ENCODE peak calls at places on chromosomes 2 and 18, in eight cellular contexts. T is kidney; B is fibroblast of lung; W is A549; P is heart left ventricle; H is CD4-positive, alpha-beta T cell; C is PC-3; K is GM23338. I is an unnamed sample.

GRCh38 chr2:71700880-71701397 is 247.6 kb downstream of the DYSF start:
- DNase-seq in P (peak), C (no peak), B (peak), K (no peak), H (no peak), T (peak), W (no peak), I (no peak)

GRCh38 chr18:9751371-9752031 is 43.4 kb downstream of the RAB31 start:
- DNase-seq in B (peak), C (no peak), W (no peak), P (no peak), T (no peak), H (no peak), K (no peak), I (no peak)

GRCh38 chr2:215950009-215950408 is 63.3 kb downstream of the MREG start:
- DNase-seq in C (peak), K (peak), H (no peak), T (no peak), W (peak), B (peak), P (no peak), I (peak)

GRCh38 chr18:37492952-37493351 is 72.6 kb downstream of the CELF4 start:
- DNase-seq in B (no peak), K (no peak), P (no peak), H (no peak), C (no peak), T (no peak), W (no peak), I (no peak)

GRCh38 chr2:40197121-40197520 is 254.8 kb downstream of the SLC8A1 start:
- DNase-seq in W (no peak), K (no peak), B (no peak), H (no peak), P (no peak), C (no peak), T (no peak), I (no peak)

GRCh38 chr2:101509498-101510274 is 34.8 kb upstream of the RFX8 start:
- DNase-seq in H (no peak), W (no peak), C (no peak), P (no peak), K (no peak), T (no peak), B (peak), I (no peak)

GRCh38 chr2:20471902-20472559 is 25.2 kb downstream of the RHOB start:
- DNase-seq in C (no peak), P (no peak), K (no peak), B (no peak), H (no peak), W (no peak), T (no peak), I (no peak)

GRCh38 chr18:54223568-54224241 is 764 bp downstream of the MBD2 start:
- DNase-seq in W (peak), T (peak), H (peak), K (peak), C (peak), P (peak), B (peak), I (peak)

GRCh38 chr18:27226556-27227075 is 41.5 kb upstream of the CHST9 start:
- DNase-seq in K (no peak), H (no peak), W (no peak), B (no peak), P (no peak), T (no peak), C (peak), I (no peak)

GRCh38 chr2:85935746-85936208 is 47.0 kb upstream of the ST3GAL5 start:
- DNase-seq in W (peak), T (no peak), H (no peak), P (no peak), C (peak), K (peak), B (peak), I (no peak)

GRCh38 chr18:48326901-48327675 is 82.1 kb downstream of the ZBTB7C start:
- DNase-seq in C (peak), W (no peak), T (no peak), B (peak), K (no peak), P (no peak), H (no peak), I (no peak)

GRCh38 chr2:143475131-143475784 is 346.0 kb downstream of the ARHGAP15 start:
- DNase-seq in K (no peak), H (no peak), B (no peak), W (no peak), P (no peak), T (peak), C (no peak), I (no peak)

GRCh38 chr2:104845552-104845931 is 8.4 kb upstream of the POU3F3 start:
- DNase-seq in B (peak), C (no peak), K (peak), W (no peak), P (no peak), H (no peak), T (no peak), I (no peak)

GRCh38 chr18:62399781-62400308 is 74.7 kb downstream of the TNFRSF11A start:
- DNase-seq in T (no peak), C (peak), B (no peak), P (no peak), H (no peak), K (peak), W (peak), I (no peak)

GRCh38 chr18:74128114-74128513 is 19.5 kb downstream of the FBXO15 start:
- DNase-seq in P (no peak), W (no peak), B (no peak), C (no peak), T (no peak), K (no peak), H (no peak), I (no peak)

GRCh38 chr2:146927080-146927714 is 917.6 kb upstream of the ACVR2A start:
- DNase-seq in T (peak), K (peak), W (peak), H (no peak), B (peak), P (no peak), C (peak), I (no peak)

GRCh38 chr2:211930331-211930730 is 608.3 kb downstream of the ERBB4 start:
- DNase-seq in H (no peak), W (no peak), P (no peak), B (peak), T (no peak), K (peak), C (no peak), I (no peak)

GRCh38 chr2:176445831-176446433 is 176.7 kb downstream of the MTX2 start:
- DNase-seq in K (no peak), P (no peak), H (no peak), C (peak), T (no peak), B (peak), W (peak), I (no peak)

GRCh38 chr2:215396595-215397313 is 39.1 kb downstream of the FN1 start:
- DNase-seq in P (no peak), H (no peak), T (no peak), C (peak), B (peak), K (no peak), W (no peak), I (no peak)

GRCh38 chr2:241443486-241444223 is 64.7 kb downstream of the STK25 start:
- DNase-seq in C (peak), W (no peak), T (no peak), H (peak), K (no peak), P (no peak), B (peak), I (peak)

GRCh38 chr2:75587954-75588587 is 27.3 kb upstream of the EVA1A start:
- DNase-seq in P (no peak), K (no peak), T (no peak), B (peak), H (no peak), C (peak), W (no peak), I (no peak)

GRCh38 chr2:127423880-127424279 is 5.7 kb downstream of the PROC start:
- DNase-seq in W (no peak), K (no peak), H (no peak), T (no peak), C (peak), P (no peak), B (no peak), I (no peak)

GRCh38 chr2:109174214-109174613 is 45.2 kb downstream of the SH3RF3 start:
- DNase-seq in K (no peak), W (no peak), T (peak), C (no peak), B (no peak), H (no peak), P (no peak), I (no peak)

GRCh38 chr2:83531211-83531610 is 927.9 kb downstream of the SUCLG1 start:
- DNase-seq in P (no peak), T (no peak), C (no peak), H (no peak), B (peak), K (no peak), W (no peak), I (no peak)

GRCh38 chr2:111667001-111667400 is 217.0 kb downstream of the ANAPC1 start:
- DNase-seq in C (no peak), W (no peak), T (no peak), B (no peak), H (no peak), K (no peak), P (no peak), I (no peak)

GRCh38 chr2:204913312-204913711 is 368.0 kb downstream of the PARD3B start:
- DNase-seq in H (no peak), K (no peak), W (no peak), T (no peak), C (no peak), P (no peak), B (no peak), I (peak)

GRCh38 chr2:95382128-95382645 is 20.3 kb upstream of the FAHD2A start:
- DNase-seq in B (no peak), W (no peak), K (no peak), C (no peak), T (no peak), H (no peak), P (no peak), I (no peak)

GRCh38 chr2:23619941-23620340 is 235.0 kb downstream of the KLHL29 start:
- DNase-seq in H (no peak), W (no peak), P (no peak), C (no peak), T (peak), B (no peak), K (no peak), I (no peak)

GRCh38 chr2:8552264-8552913 is 129.5 kb upstream of the ID2 start:
- DNase-seq in P (no peak), K (no peak), B (no peak), T (no peak), H (no peak), W (no peak), C (no peak), I (no peak)

GRCh38 chr18:30999186-30999585 is 43.4 kb downstream of the DSC3 start:
- DNase-seq in K (no peak), W (no peak), T (no peak), H (no peak), B (no peak), C (peak), P (no peak), I (no peak)

GRCh38 chr18:46415532-46415931 is 241.5 kb downstream of the LOXHD1 start:
- DNase-seq in K (no peak), H (no peak), T (no peak), W (no peak), C (no peak), B (no peak), P (no peak), I (no peak)

GRCh38 chr2:226984461-226985226 is 148.8 kb downstream of the RHBDD1 start:
- DNase-seq in K (no peak), C (no peak), H (no peak), W (no peak), P (no peak), T (no peak), B (no peak), I (no peak)

GRCh38 chr2:232073699-232074098 is 112.2 kb downstream of the DIS3L2 start:
- DNase-seq in C (no peak), T (no peak), W (no peak), P (no peak), H (no peak), B (no peak), K (no peak), I (no peak)

GRCh38 chr2:178891265-178891958 is 84.2 kb upstream of the TTN start:
- DNase-seq in B (peak), H (peak), K (peak), W (peak), T (no peak), P (peak), C (peak), I (peak)

GRCh38 chr2:152664725-152665124 is 52.5 kb downstream of the PRPF40A start:
- DNase-seq in T (no peak), H (no peak), K (no peak), B (no peak), C (no peak), W (no peak), P (no peak), I (no peak)
- H3K27ac ChIP-seq in T (no peak), H (no peak), K (no peak), B (no peak), C (no peak), W (no peak), P (no peak), I (no peak)

DNA sequence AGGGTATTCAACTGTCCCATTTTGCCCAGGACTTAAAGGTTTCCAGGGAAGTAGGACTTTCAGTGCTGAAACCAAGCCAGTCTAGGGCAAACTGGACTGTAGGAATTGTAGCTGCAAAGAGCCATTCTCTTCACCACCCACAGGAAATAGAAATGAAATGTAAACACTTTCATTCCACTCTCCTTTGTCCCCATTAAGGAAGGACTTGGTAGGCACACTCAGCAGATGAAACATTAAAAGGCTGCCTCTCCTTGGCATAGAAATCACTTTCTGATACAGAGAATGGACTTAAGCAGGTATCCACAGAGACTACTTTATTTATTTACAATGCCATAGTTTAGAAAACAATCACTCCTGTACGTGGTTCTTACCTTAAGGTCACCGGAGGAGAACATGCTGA is 102.9 kb upstream of the CCDC195 start:
- DNase-seq in K (no peak), W (no peak), H (no peak), B (peak), T (no peak), P (no peak), C (peak), I (no peak)
- H3K27ac ChIP-seq in K (no peak), W (peak), H (no peak), B (no peak), T (no peak), P (no peak), C (no peak), I (no peak)

DNA sequence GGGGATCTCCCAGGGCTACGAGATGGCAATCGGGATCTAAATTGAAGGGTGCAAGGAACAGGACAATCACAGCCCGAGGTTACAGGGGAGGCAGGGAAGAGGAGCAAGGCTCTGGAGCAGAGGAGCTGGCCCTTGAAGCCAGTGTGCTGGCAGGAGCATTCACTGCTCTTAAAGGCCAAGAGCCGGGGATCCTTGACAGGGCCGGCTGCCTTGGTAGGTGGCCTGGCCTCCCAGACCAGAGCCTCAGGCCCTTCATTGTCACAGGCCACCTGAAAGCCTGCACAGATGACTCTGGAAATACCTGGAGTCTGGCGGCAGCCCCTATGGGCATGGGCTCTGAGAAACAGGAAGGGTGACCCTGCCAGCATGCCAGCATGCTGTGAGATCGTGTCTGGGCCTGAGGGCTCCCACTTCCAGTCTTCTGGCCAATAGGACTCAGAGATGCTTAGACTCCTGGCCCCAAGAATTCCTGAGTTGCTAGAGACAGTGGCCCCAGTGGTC is 38.7 kb downstream of the PDIA6 start:
- DNase-seq in P (no peak), W (no peak), C (no peak), T (no peak), K (no peak), B (no peak), H (no peak), I (no peak)
- H3K27ac ChIP-seq in P (peak), W (no peak), C (no peak), T (no peak), K (no peak), B (no peak), H (no peak), I (no peak)

DNA sequence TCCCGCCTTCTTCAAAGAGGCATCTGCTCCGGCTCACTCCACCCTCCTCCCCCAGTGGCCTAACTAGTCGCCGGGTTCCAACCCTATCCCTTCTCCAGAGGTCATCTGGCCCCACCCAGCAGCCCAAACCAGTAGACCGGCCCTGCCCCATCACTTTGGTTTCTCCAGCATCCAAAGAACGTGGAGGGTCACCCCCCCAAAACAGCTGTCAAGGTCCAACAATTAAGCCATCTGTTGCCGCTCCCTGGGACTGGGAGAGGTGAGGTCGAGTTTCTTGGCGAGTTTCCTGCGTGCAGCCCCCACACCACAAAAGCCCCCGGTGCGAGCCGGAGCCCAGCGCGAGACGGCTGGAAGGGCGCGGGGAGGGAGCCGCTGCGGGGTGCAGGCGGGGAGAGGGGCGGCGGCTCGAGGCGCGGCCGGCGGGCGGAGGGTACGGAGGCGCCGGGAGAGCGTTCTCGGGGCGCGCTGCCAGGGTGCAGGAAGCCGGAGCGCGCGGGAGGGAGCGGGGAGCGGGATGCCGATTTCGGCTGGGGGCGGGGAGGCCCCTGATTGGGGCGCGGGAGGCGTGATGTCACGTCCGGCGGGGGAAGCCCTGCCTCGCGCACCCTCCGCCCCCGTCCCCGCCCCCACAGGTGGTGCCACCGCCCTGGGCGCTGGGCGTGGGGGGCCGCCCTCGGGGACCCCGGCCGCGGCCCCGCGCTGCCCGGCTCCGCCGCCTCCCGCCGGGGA is 571 bp upstream of the GPC1 start:
- DNase-seq in T (peak), B (peak), W (peak), C (peak), H (peak), K (peak), P (peak), I (peak)
- H3K27ac ChIP-seq in T (no peak), B (peak), W (peak), C (peak), H (no peak), K (no peak), P (peak), I (no peak)

GRCh38 chr2:173751245-173751975 is 213.8 kb downstream of the SP3 start:
- DNase-seq in H (no peak), C (no peak), P (no peak), T (no peak), B (no peak), K (peak), W (no peak), I (no peak)

GRCh38 chr2:173754169-173754568 is 211.0 kb downstream of the SP3 start:
- DNase-seq in P (no peak), C (no peak), W (no peak), T (no peak), K (no peak), B (no peak), H (no peak), I (no peak)

GRCh38 chr2:173752152-173752551 is 213.0 kb downstream of the SP3 start:
- DNase-seq in H (no peak), B (peak), T (no peak), K (no peak), W (peak), P (no peak), C (peak), I (no peak)

GRCh38 chr2:173754837-173755236 is 210.3 kb downstream of the SP3 start:
- DNase-seq in P (no peak), H (no peak), T (no peak), C (no peak), B (no peak), W (no peak), K (no peak), I (no peak)

GRCh38 chr2:173753441-173753840 is 211.7 kb downstream of the SP3 start:
- DNase-seq in T (no peak), B (no peak), C (no peak), K (no peak), P (no peak), W (no peak), H (no peak), I (no peak)
- H3K27ac ChIP-seq in T (no peak), B (no peak), C (no peak), K (no peak), P (no peak), W (no peak), H (no peak), I (no peak)

GRCh38 chr2:121258066-121258465 is 26.9 kb downstream of the TFCP2L1 start:
- DNase-seq in K (no peak), W (no peak), H (no peak), C (no peak), B (no peak), T (no peak), P (no peak), I (no peak)
- H3K27ac ChIP-seq in K (no peak), W (no peak), H (no peak), C (no peak), B (no peak), T (peak), P (no peak), I (no peak)